ENCODE peak calls at places on chromosomes 3 and 15, in four cellular contexts. P is IMR-90, X is GM23248, V is fibroblast of lung. N is an unnamed sample.

GRCh38 chr15:39778031-39778430 is 4.6 kb downstream of the FSIP1 start:
- DNase-seq in V (peak; percentile 82), P (no peak), X (no peak), N (no peak)

GRCh38 chr3:120198305-120198878 is 86.6 kb downstream of the GPR156 start:
- DNase-seq in P (peak; percentile 41), V (peak; percentile 55), X (peak; percentile 52), N (no peak)

GRCh38 chr3:42505203-42505848 is 2.9 kb downstream of the VIPR1 start:
- DNase-seq in V (no peak), X (no peak), P (no peak), N (no peak)

GRCh38 chr3:188439080-188439479 is 285.1 kb downstream of the LPP start:
- DNase-seq in P (no peak), V (no peak), X (no peak), N (no peak)

GRCh38 chr3:112734171-112734570 is 93.2 kb upstream of the CCDC80 start:
- DNase-seq in X (peak; percentile 60), V (no peak), P (peak; percentile 61), N (no peak)

GRCh38 chr3:46968783-46969428 is 7.6 kb downstream of the CCDC12 start:
- DNase-seq in X (no peak), V (no peak), P (no peak), N (no peak)

GRCh38 chr3:58647661-58648141 is 18.9 kb downstream of the FAM3D start:
- DNase-seq in X (no peak), V (no peak), P (no peak), N (peak; percentile 74)

GRCh38 chr15:31292391-31293020 is 34.1 kb upstream of the KLF13 start:
- DNase-seq in P (no peak), V (no peak), X (no peak), N (no peak)

GRCh38 chr15:55993804-55994539 is 560 bp upstream of the NEDD4 start:
- DNase-seq in X (peak; percentile 84), V (peak; percentile 65), P (peak; percentile 68), N (peak; percentile 77)

GRCh38 chr3:25355034-25355898 is 72.8 kb upstream of the RARB start:
- DNase-seq in V (no peak), P (no peak), X (no peak), N (no peak)

GRCh38 chr15:22949074-22949547 is 31.1 kb downstream of the CYFIP1 start:
- DNase-seq in V (peak; percentile 59), P (peak; percentile 24), X (peak; percentile 86), N (no peak)

GRCh38 chr3:42572278-42572677 is 9.5 kb downstream of the SEC22C start:
- DNase-seq in P (peak; percentile 31), X (peak; percentile 58), V (peak; percentile 39), N (peak; percentile 30)

GRCh38 chr3:63523100-63523499 is 129.4 kb upstream of the SNTN start:
- DNase-seq in P (no peak), X (no peak), V (no peak), N (peak; percentile 1)

GRCh38 chr3:133887951-133888703 is 7.6 kb downstream of the RAB6B start:
- DNase-seq in X (peak; percentile 44), P (no peak), V (peak; percentile 3), N (peak; percentile 33)

GRCh38 chr3:123330441-123330991 is 118.4 kb downstream of the ADCY5 start:
- DNase-seq in P (no peak), X (no peak), V (no peak), N (no peak)

GRCh38 chr3:12729313-12729676 is 29.8 kb downstream of the TMEM40 start:
- DNase-seq in X (no peak), V (no peak), P (peak; percentile 60), N (no peak)

GRCh38 chr3:149638401-149639092 is 19.3 kb downstream of the WWTR1 start:
- DNase-seq in V (peak; percentile 60), X (peak; percentile 82), P (peak; percentile 88), N (peak; percentile 66)

DNA sequence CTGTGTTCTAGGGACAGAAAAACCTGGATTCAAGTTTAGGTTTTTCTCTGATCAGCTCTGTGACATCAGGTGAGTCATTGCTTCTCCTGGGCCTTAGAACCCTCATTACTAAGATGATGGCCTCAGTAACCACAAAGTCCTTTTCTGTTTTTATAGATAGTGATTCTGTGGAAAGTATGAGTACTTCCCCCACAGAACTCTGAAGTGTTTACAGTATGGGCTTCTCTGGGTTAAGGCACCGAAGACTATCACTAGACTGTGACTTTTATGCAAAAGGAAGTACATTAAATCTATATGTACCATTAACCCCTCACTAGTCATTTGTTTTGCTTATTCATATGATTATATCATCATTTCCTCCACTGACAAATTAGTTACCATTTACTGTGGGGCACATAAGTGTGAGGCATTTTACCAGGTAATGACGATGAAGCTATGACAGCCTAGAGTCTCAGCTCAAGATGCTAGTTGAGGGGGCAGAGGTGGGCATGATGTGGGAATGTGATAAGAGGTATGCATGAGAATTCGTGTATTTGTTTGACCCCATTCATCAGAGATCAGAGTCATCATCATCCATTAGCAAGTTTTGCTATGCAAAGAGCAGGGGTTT is 15.0 kb upstream of the RORA start:
- DNase-seq in P (no peak), X (no peak), V (no peak), N (no peak)
- H3K27me3 ChIP-seq in P (peaks cover 2% of the 10 kb centered on the region), X (peaks cover 16% of the 10 kb centered on the region), V (no peaks in the 10 kb centered on the region), N (peaks cover 3% of the 10 kb centered on the region)

GRCh38 chr3:27714101-27714526 is 8.0 kb downstream of the EOMES start:
- DNase-seq in X (no peak), P (no peak), V (no peak), N (no peak)

GRCh38 chr3:27713066-27713400 is 9.1 kb downstream of the EOMES start:
- DNase-seq in P (no peak), X (no peak), V (no peak), N (no peak)

GRCh38 chr3:27712136-27713065 is 9.7 kb downstream of the EOMES start:
- DNase-seq in P (peak; percentile 75), X (peak; percentile 92), V (peak; percentile 81), N (peak; percentile 75)

GRCh38 chr3:27714692-27715453 is 7.2 kb downstream of the EOMES start:
- DNase-seq in P (no peak), V (no peak), X (peak; percentile 46), N (no peak)

DNA sequence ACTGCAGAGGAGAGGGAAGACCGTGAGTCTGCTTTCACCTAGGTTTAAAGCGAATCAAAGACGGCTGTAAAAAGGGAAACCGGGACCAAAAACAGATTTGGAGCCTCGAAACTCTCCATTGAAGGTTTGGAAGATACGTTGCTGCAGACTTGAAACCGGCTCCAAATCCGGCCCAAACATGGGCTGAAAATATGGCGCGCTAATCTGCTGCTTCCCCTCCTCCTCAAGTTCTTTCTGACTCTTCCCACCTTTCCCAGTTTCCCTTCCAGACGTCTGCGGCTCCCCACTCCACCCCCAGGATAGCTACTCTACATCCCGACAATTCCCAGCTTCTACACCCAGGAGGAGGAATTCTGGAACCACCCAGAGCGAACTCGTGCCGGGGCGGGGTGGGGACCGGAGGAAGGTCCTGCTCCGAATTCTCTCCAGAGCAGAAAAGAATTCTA is 8.7 kb downstream of the EOMES start:
- DNase-seq in P (no peak), X (peak; percentile 41), V (no peak), N (no peak)
- H3K4me3 ChIP-seq in P (peak overlapping the region; percentile 39), X (peak overlapping the region; percentile 76), V (peak overlapping the region; percentile 64), N (peak overlapping the region; percentile 43)

DNA sequence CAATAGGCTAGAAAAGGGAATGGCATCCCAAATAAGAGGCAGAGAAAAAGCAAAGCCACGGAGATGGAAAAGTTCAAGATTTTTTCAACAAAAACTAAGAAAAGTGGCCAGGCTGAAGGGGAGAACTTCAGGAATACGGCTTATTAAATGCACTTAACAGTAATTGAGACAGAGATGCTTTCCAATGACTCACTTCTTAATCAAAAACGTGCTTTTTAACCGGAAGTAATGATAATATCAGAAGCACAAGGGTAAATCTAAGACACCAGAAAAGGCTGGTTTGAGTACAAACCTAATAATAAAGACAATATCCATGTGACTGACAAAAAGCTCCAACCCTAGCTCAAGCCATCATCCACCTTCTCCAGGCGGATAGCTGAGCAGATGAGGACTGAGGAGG is 24.8 kb upstream of the ACTC1 start:
- DNase-seq in V (no peak), P (no peak), X (no peak), N (no peak)
- H3K9me3 ChIP-seq in V (no peaks in the 10 kb centered on the region), P (no peaks in the 10 kb centered on the region), X (no peaks in the 10 kb centered on the region), N (no peaks in the 10 kb centered on the region)

DNA sequence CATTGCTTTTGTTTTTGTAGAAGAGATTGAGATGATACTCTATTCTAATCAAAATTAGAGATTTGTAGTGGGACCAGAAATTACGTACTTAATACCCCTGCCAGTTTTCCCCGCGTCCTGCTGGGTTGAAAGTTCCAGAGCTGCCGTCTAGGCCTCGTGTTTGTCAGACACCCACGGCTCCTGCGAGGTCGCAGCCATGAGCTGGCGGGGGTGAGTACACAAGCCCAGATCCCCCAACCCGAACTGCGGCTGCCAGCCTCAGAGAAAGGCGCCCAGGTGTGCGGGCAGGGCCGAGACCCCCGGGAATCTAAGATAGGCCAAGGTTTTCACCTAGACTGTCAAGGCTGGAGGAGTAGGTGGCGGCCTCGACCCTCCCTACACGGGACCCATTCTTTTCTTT is 26.3 kb downstream of the GPR160 start:
- DNase-seq in X (no peak), V (no peak), P (no peak), N (no peak)
- H3K27me3 ChIP-seq in X (no peaks in the 10 kb centered on the region), V (no peaks in the 10 kb centered on the region), P (no peaks in the 10 kb centered on the region), N (no peaks in the 10 kb centered on the region)

GRCh38 chr3:141403576-141403975 is 35.3 kb downstream of the ZBTB38 start:
- DNase-seq in V (no peak), P (no peak), X (no peak), N (no peak)
- H3K4me3 ChIP-seq in V (peak overlapping the region; percentile 70), P (no peak overlapping the region), X (peak overlapping the region; percentile 88), N (no peak overlapping the region)

N was measured in MG63.